ENCODE peak calls at places on chromosomes 1 and 21, in six cellular contexts. E is transverse colon, O is IMR-90, G is left lung, M is heart right ventricle, B is tibial nerve. T is an unnamed sample.

GRCh38 chr1:234616644-234617043 is 6.7 kb upstream of the IRF2BP2 start:
- DNase-seq in E (no peak), O (peak; percentile 75), G (no peak), M (no peak), B (no peak), T (no peak)

GRCh38 chr1:230978491-230979388 is at the start of the genes ARV1 and TTC13:
- DNase-seq in E (peak; percentile 99), O (peak; percentile 98), G (peak; percentile 100), M (peak; percentile 98), B (peak; percentile 96), T (peak; percentile 99)

GRCh38 chr1:169576241-169576933 is 9.9 kb downstream of the F5 start:
- DNase-seq in E (no peak), O (no peak), G (no peak), M (peak; percentile 13), B (no peak), T (no peak)

GRCh38 chr1:220274122-220274855 is 2.0 kb upstream of the RAB3GAP2 start:
- DNase-seq in E (no peak), O (peak; percentile 48), G (no peak), M (no peak), B (no peak), T (no peak)

GRCh38 chr1:85146972-85147359 is 53.9 kb downstream of the SYDE2 start:
- DNase-seq in E (no peak), O (peak; percentile 72), G (no peak), M (no peak), B (no peak), T (no peak)

GRCh38 chr1:169460193-169460833 is 25.4 kb downstream of the SLC19A2 start:
- DNase-seq in E (no peak), O (peak; percentile 28), G (peak; percentile 82), M (no peak), B (no peak), T (no peak)

GRCh38 chr1:243411472-243411871 is 155.6 kb downstream of the SDCCAG8 start:
- DNase-seq in E (no peak), O (no peak), G (no peak), M (no peak), B (no peak), T (no peak)

GRCh38 chr1:24418898-24419628 is 3.5 kb downstream of the NIPAL3 start:
- DNase-seq in E (peak; percentile 67), O (peak; percentile 38), G (peak; percentile 85), M (peak; percentile 28), B (no peak), T (no peak)

GRCh38 chr1:89627596-89627962 is 5.3 kb upstream of the LRRC8C start:
- DNase-seq in E (no peak), O (no peak), G (no peak), M (no peak), B (no peak), T (no peak)

GRCh38 chr21:38229260-38229877 is 27.4 kb upstream of the KCNJ15 start:
- DNase-seq in E (no peak), O (no peak), G (no peak), M (no peak), B (no peak), T (no peak)

GRCh38 chr1:54488831-54489626 is 59.0 kb upstream of the ACOT11 start:
- DNase-seq in E (peak; percentile 81), O (peak; percentile 49), G (peak; percentile 95), M (peak; percentile 84), B (peak; percentile 72), T (peak; percentile 94)

GRCh38 chr1:116357487-116357886 is 15.6 kb upstream of the ATP1A1 start:
- DNase-seq in E (no peak), O (peak; percentile 14), G (no peak), M (no peak), B (no peak), T (no peak)

GRCh38 chr1:1670866-1671265 is 12.1 kb upstream of the CDK11B start:
- DNase-seq in E (no peak), O (no peak), G (peak; percentile 50), M (no peak), B (no peak), T (peak; percentile 60)

GRCh38 chr1:18681423-18681835 is 50.8 kb downstream of the PAX7 start:
- DNase-seq in E (no peak), O (peak; percentile 16), G (no peak), M (no peak), B (no peak), T (no peak)

GRCh38 chr1:17016317-17016661 is 4.6 kb upstream of the ATP13A2 start:
- DNase-seq in E (no peak), O (peak; percentile 76), G (no peak), M (no peak), B (no peak), T (no peak)

GRCh38 chr21:41666641-41667051 is 100.2 kb downstream of the RIPK4 start:
- DNase-seq in E (no peak), O (no peak), G (peak; percentile 76), M (no peak), B (no peak), T (no peak)

GRCh38 chr1:89689234-89689633 is 56.3 kb downstream of the LRRC8C start:
- DNase-seq in E (no peak), O (no peak), G (no peak), M (no peak), B (no peak), T (no peak)

GRCh38 chr1:51955797-51956527 is 34.5 kb downstream of the RAB3B start:
- DNase-seq in E (no peak), O (no peak), G (no peak), M (no peak), B (no peak), T (no peak)

GRCh38 chr1:201085902-201086735 is 26.1 kb downstream of the CACNA1S start:
- DNase-seq in E (peak; percentile 69), O (peak; percentile 33), G (no peak), M (peak; percentile 44), B (no peak), T (peak; percentile 64)

DNA sequence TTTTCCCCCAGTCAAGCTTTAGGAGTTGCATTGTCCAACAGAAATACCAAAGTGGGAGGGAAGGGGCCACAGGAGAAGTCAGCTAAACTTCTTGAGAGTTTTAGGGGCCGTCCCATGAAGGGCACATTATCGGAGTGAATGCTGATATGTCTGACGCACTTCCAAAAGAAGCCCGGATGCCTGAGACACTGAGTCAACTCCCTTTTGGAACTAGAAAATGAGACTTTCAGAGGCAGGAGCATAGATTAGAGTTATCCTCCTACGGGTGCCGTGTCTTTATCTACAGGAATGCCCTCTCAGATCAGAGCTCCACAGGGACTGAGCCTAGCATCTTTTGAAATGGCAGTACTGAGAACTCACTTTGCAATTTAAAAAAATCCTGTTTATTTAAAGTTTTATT is 13.1 kb downstream of the ACTN2 start:
- DNase-seq in E (no peak), O (peak; percentile 1), G (no peak), M (no peak), B (no peak), T (no peak)
- H3K27ac ChIP-seq in E (no peak overlapping the region), O (no peak overlapping the region), G (no peak overlapping the region), M (peak overlapping the region; percentile 67), B (no peak overlapping the region), T (peak overlapping the region; percentile 82)

GRCh38 chr1:6834366-6834765 is 49.1 kb downstream of the CAMTA1 start:
- DNase-seq in E (no peak), O (peak; percentile 5), G (no peak), M (no peak), B (no peak), T (no peak)
- H3K27ac ChIP-seq in E (no peak overlapping the region), O (no peak overlapping the region), G (no peak overlapping the region), M (no peak overlapping the region), B (no peak overlapping the region), T (no peak overlapping the region)

GRCh38 chr1:198261886-198262285 is 105.1 kb downstream of the NEK7 start:
- DNase-seq in E (no peak), O (no peak), G (no peak), M (no peak), B (no peak), T (no peak)
- H3K27ac ChIP-seq in E (no peak overlapping the region), O (no peak overlapping the region), G (no peak overlapping the region), M (no peak overlapping the region), B (no peak overlapping the region), T (no peak overlapping the region)

DNA sequence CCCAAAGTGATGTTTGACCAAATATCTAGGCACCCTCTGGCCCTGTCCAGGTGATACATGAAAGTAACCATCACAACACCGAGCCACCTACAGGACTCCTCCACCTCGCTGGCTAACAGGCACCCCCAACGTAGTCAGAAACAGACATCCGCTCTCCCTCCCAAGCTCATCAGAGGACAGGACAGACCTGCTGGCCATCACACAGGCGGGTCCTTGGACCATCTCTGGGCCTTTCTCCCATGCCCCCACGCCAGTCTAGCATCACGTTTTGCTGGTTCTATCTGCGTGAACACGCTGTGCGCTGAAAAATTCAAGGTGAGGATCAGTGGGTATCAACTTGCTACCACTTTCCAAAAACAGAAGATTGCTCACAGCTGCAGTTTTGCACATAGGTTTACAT is 21.4 kb upstream of the ADARB1 start:
- DNase-seq in E (no peak), O (no peak), G (no peak), M (no peak), B (no peak), T (peak; percentile 64)
- H3K27ac ChIP-seq in E (no peak overlapping the region), O (peak overlapping the region; percentile 74), G (no peak overlapping the region), M (no peak overlapping the region), B (no peak overlapping the region), T (no peak overlapping the region)

GRCh38 chr1:156471496-156472490 is 28.8 kb downstream of the MEF2D start:
- DNase-seq in E (peak; percentile 90), O (no peak), G (peak; percentile 89), M (peak; percentile 87), B (no peak), T (peak; percentile 92)
- H3K27ac ChIP-seq in E (peak overlapping the region; percentile 84), O (no peak overlapping the region), G (peak overlapping the region; percentile 48), M (peak overlapping the region; percentile 77), B (peak overlapping the region; percentile 72), T (no peak overlapping the region)

DNA sequence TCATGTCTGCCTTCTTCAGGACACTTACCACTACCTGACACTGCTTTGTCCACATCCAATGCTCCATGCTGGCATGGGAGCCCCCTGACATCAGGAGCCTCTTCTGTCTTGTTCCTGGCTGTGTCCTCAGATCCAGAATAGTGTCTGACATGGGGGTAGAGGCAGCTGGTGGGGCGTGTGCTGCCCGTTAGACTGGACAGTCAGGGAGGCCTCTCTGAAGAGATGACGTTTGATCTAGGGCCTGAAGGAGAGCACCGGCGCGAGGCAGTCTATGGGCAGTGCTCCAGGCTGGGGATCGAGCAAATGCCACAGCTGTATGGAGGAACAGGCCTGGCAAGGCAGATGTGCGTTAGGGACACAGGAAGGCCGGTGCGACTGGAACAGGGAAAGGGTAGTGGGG is 16.6 kb downstream of the SLC9A1 start:
- DNase-seq in E (no peak), O (no peak), G (no peak), M (no peak), B (no peak), T (no peak)
- H3K27ac ChIP-seq in E (peak overlapping the region; percentile 62), O (no peak overlapping the region), G (no peak overlapping the region), M (peak overlapping the region; percentile 38), B (no peak overlapping the region), T (no peak overlapping the region)

T was measured in aorta.